ENCODE peak calls at places on chromosomes 4 and X, in four cellular contexts. M, I, S and B are unnamed samples.

GRCh38 chr4:98657531-98658286 is 702 bp downstream of the TSPAN5 start:
- DNase-seq in I (no peak), M (no peak), S (no peak), B (peak; percentile 23)

GRCh38 chr4:2745516-2745915 is 10.6 kb downstream of the TNIP2 start:
- DNase-seq in I (no peak), M (no peak), S (peak; percentile 3), B (no peak)

GRCh38 chr4:158209825-158210807 is at the start of gene TMEM144:
- DNase-seq in S (peak; percentile 95), I (peak; percentile 96), M (peak; percentile 96), B (no peak)

GRCh38 chr4:54233697-54234496 is 4.8 kb downstream of the PDGFRA start:
- DNase-seq in S (peak; percentile 87), M (peak; percentile 67), I (peak; percentile 86), B (peak; percentile 53)

GRCh38 chr4:11487876-11488545 is 59.3 kb upstream of the HS3ST1 start:
- DNase-seq in S (no peak), I (no peak), M (no peak), B (no peak)

GRCh38 chrX:122238801-122239200 is 945.3 kb upstream of the GRIA3 start:
- DNase-seq in M (peak; percentile 42), I (no peak), S (no peak), B (no peak)

GRCh38 chr4:127896069-127896468 is 15.4 kb downstream of the PLK4 start:
- DNase-seq in S (no peak), M (no peak), I (no peak), B (no peak)

GRCh38 chr4:2402053-2402452 is 16.4 kb downstream of the ZFYVE28 start:
- DNase-seq in I (peak; percentile 80), S (peak; percentile 68), M (peak; percentile 95), B (no peak)

GRCh38 chr4:3253808-3254207 is 4.8 kb downstream of the MSANTD1 start:
- DNase-seq in M (no peak), I (peak; percentile 55), S (peak; percentile 34), B (no peak)

GRCh38 chr4:10960386-10960785 is 275.8 kb upstream of the CLNK start:
- DNase-seq in I (no peak), M (no peak), S (no peak), B (no peak)

GRCh38 chr4:148874331-148874730 is 432.1 kb upstream of the NR3C2 start:
- DNase-seq in I (no peak), S (no peak), M (no peak), B (no peak)

GRCh38 chrX:19628006-19628575 is 112.8 kb upstream of the MAP3K15 start:
- DNase-seq in S (no peak), M (no peak), I (no peak), B (no peak)

GRCh38 chrX:18997916-18998315 is 14.0 kb upstream of the PHKA2 start:
- DNase-seq in M (no peak), I (no peak), S (no peak), B (no peak)

GRCh38 chrX:145817299-145817665 is 347 bp upstream of the SLITRK2 start:
- DNase-seq in I (no peak), S (no peak), M (no peak), B (no peak)

GRCh38 chrX:38657562-38657961 is 96.2 kb downstream of the TSPAN7 start:
- DNase-seq in M (no peak), I (no peak), S (no peak), B (no peak)

GRCh38 chr4:152836936-152837335 is 57.2 kb downstream of the ARFIP1 start:
- DNase-seq in I (no peak), S (no peak), M (no peak), B (no peak)

GRCh38 chr4:83112678-83113428 is 1.7 kb downstream of the PLAC8 start:
- DNase-seq in M (no peak), I (no peak), S (no peak), B (peak; percentile 20)

GRCh38 chrX:75061701-75062100 is 94.4 kb downstream of the ABCB7 start:
- DNase-seq in S (no peak), I (no peak), M (no peak), B (no peak)

GRCh38 chrX:48683411-48683982 is at the start of gene WAS:
- DNase-seq in I (peak; percentile 64), S (peak; percentile 60), M (no peak), B (no peak)

GRCh38 chrX:1196436-1196835 is 16.0 kb downstream of the CRLF2 start:
- DNase-seq in M (no peak), I (peak; percentile 18), S (no peak), B (no peak)

GRCh38 chr4:184473265-184473514 is 1.2 kb downstream of the IRF2 start:
- DNase-seq in M (no peak), I (no peak), S (no peak), B (no peak)

GRCh38 chr4:184470785-184471110 is 3.6 kb downstream of the IRF2 start:
- DNase-seq in I (no peak), S (no peak), M (no peak), B (no peak)

GRCh38 chr4:184472540-184473264 is 1.6 kb downstream of the IRF2 start:
- DNase-seq in S (peak; percentile 91), I (peak; percentile 94), M (peak; percentile 78), B (peak; percentile 28)

GRCh38 chr4:184473515-184474260 is 662 bp downstream of the IRF2 start:
- DNase-seq in S (peak; percentile 67), M (peak; percentile 69), I (peak; percentile 79), B (peak; percentile 44)

DNA sequence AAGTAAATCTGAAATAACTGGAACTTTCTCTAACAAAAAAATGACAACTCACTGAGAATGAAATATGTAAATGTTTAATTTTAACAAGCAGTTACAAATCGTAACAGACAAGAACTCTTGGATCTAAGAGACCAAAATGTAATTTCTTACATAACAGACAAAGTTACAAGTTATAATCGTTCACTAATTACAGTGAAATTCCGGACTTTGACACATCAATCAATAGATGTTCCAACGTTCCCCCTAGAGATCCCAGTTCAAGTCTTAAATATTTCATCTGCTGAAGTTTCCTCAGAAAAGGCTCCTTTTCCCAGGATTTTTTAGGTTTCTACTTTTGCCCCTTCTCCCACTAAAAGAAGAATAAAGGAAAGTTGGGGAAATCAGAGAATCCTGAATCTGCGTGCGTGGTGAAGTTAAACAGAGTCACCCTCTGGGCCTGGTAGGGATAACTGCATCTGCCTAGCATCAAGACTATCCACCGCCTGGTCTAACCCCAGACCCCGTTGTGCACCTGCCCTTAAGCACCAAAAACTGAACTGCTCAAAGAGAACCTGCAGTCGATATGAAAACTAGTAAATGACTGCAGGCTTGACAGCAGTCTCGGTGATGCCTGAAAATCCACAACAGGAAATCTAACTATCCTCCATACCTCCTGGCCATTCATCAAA is 2.3 kb downstream of the IRF2 start:
- DNase-seq in M (no peak), S (no peak), I (no peak), B (peak; percentile 16)
- TF ChIP-seq CTCF in M (no peak), S (no peak), I (no peak), B (no peak)

GRCh38 chr4:147839200-147839599 is 107.3 kb downstream of the ARHGAP10 start:
- DNase-seq in S (no peak), M (no peak), I (no peak), B (no peak)

GRCh38 chr4:147843162-147843561 is 111.3 kb downstream of the ARHGAP10 start:
- DNase-seq in I (no peak), M (no peak), S (no peak), B (no peak)

GRCh38 chr4:147842573-147842972 is 110.7 kb downstream of the ARHGAP10 start:
- DNase-seq in S (no peak), M (no peak), I (no peak), B (no peak)

GRCh38 chr4:147839651-147840050 is 107.8 kb downstream of the ARHGAP10 start:
- DNase-seq in I (no peak), S (no peak), M (no peak), B (no peak)

GRCh38 chr4:147840846-147841732 is 109.2 kb downstream of the ARHGAP10 start:
- DNase-seq in I (no peak), M (no peak), S (no peak), B (no peak)
- H3K27ac ChIP-seq in I (no peak overlapping the region), M (no peak overlapping the region), S (no peak overlapping the region), B (no peak overlapping the region)

GRCh38 chr4:185993328-185993973 is 75.5 kb upstream of the TLR3 start:
- DNase-seq in S (no peak), I (no peak), M (no peak), B (no peak)
- TF ChIP-seq CTCF in S (no peak), I (no peak), M (no peak), B (no peak)

GRCh38 chr4:173536808-173537429 is 6.9 kb upstream of the HAND2 start:
- DNase-seq in M (no peak), S (no peak), I (no peak), B (no peak)
- H3K27ac ChIP-seq in M (no peak overlapping the region), S (no peak overlapping the region), I (no peak overlapping the region), B (no peak overlapping the region)

GRCh38 chrX:2469196-2469685 is 31.5 kb downstream of the DHRSX start:
- DNase-seq in S (peak; percentile 24), M (no peak), I (no peak), B (no peak)
- TF ChIP-seq CTCF in S (no peak), M (no peak), I (no peak), B (no peak)

GRCh38 chr4:169376421-169376820 is 105.7 kb upstream of the SH3RF1 start:
- DNase-seq in I (no peak), S (no peak), M (no peak), B (no peak)

GRCh38 chr4:169379688-169380087 is 108.9 kb upstream of the SH3RF1 start:
- DNase-seq in I (no peak), M (no peak), S (no peak), B (no peak)

GRCh38 chr4:169372791-169373190 is 102.0 kb upstream of the SH3RF1 start:
- DNase-seq in S (no peak), M (no peak), I (no peak), B (no peak)

GRCh38 chr4:169377367-169377766 is 106.6 kb upstream of the SH3RF1 start:
- DNase-seq in I (no peak), S (no peak), M (no peak), B (no peak)
- H3K27ac ChIP-seq in I (no peak overlapping the region), S (no peak overlapping the region), M (no peak overlapping the region), B (no peak overlapping the region)

GRCh38 chrX:81174286-81174685 is 27.4 kb downstream of the HMGN5 start:
- DNase-seq in S (no peak), M (no peak), I (no peak), B (no peak)
- TF ChIP-seq CTCF in S (peak; percentile 27), M (no peak), I (peak; percentile 43), B (no peak)